ENCODE peak calls at places on chromosomes 5 and 9, in eight cellular contexts. One of them, this sample, is unnamed.

GRCh38 chr5:41649659-41650058 is 139.3 kb upstream of the PLCXD3 start:
- DNase-seq in neuronal stem cell: no peak
- DNase-seq in cardiac muscle cell: no peak
- DNase-seq in right atrium auricular region: no peak
- DNase-seq in tibial nerve: no peak
- DNase-seq in esophagus muscularis mucosa: no peak
- DNase-seq in transverse colon: no peak
- DNase-seq in SJCRH30: no peak
- DNase-seq in this sample: no peak

GRCh38 chr5:150576449-150576949 is 64.0 kb upstream of the SYNPO start:
- DNase-seq in transverse colon: no peak
- DNase-seq in cardiac muscle cell: no peak
- DNase-seq in neuronal stem cell: no peak
- DNase-seq in esophagus muscularis mucosa: no peak
- DNase-seq in SJCRH30: no peak
- DNase-seq in tibial nerve: no peak
- DNase-seq in right atrium auricular region: no peak
- DNase-seq in this sample: no peak

GRCh38 chr9:35164711-35165110 is 2.9 kb downstream of the UNC13B start:
- DNase-seq in neuronal stem cell: no peak
- DNase-seq in SJCRH30: no peak
- DNase-seq in cardiac muscle cell: no peak
- DNase-seq in tibial nerve: no peak
- DNase-seq in esophagus muscularis mucosa: no peak
- DNase-seq in transverse colon: no peak
- DNase-seq in right atrium auricular region: no peak
- DNase-seq in this sample: no peak

GRCh38 chr5:132005591-132005990 is 5.9 kb downstream of the ACSL6 start:
- DNase-seq in neuronal stem cell: no peak
- DNase-seq in cardiac muscle cell: no peak
- DNase-seq in SJCRH30: no peak
- DNase-seq in right atrium auricular region: no peak
- DNase-seq in tibial nerve: no peak
- DNase-seq in transverse colon: no peak
- DNase-seq in esophagus muscularis mucosa: no peak
- DNase-seq in this sample: no peak

GRCh38 chr5:54390015-54390414 is 65.5 kb upstream of the HSPB3 start:
- DNase-seq in cardiac muscle cell: no peak
- DNase-seq in esophagus muscularis mucosa: no peak
- DNase-seq in tibial nerve: peak; percentile 23
- DNase-seq in SJCRH30: peak; percentile 98
- DNase-seq in right atrium auricular region: no peak
- DNase-seq in neuronal stem cell: no peak
- DNase-seq in transverse colon: peak; percentile 14
- DNase-seq in this sample: no peak

GRCh38 chr5:103371046-103371603 is 112.6 kb downstream of the MACIR start:
- DNase-seq in tibial nerve: no peak
- DNase-seq in right atrium auricular region: no peak
- DNase-seq in SJCRH30: peak; percentile 51
- DNase-seq in cardiac muscle cell: peak; percentile 29
- DNase-seq in transverse colon: no peak
- DNase-seq in neuronal stem cell: no peak
- DNase-seq in esophagus muscularis mucosa: no peak
- DNase-seq in this sample: no peak

GRCh38 chr5:115423541-115423940 is 121.0 kb downstream of the FEM1C start:
- DNase-seq in neuronal stem cell: no peak
- DNase-seq in right atrium auricular region: peak; percentile 82
- DNase-seq in SJCRH30: peak; percentile 86
- DNase-seq in tibial nerve: peak; percentile 40
- DNase-seq in cardiac muscle cell: peak; percentile 22
- DNase-seq in transverse colon: peak; percentile 74
- DNase-seq in esophagus muscularis mucosa: no peak
- DNase-seq in this sample: peak; percentile 28

GRCh38 chr5:181160144-181160754 is 12.9 kb downstream of the OR2V2 start:
- DNase-seq in cardiac muscle cell: peak; percentile 12
- DNase-seq in SJCRH30: peak; percentile 77
- DNase-seq in neuronal stem cell: peak; percentile 61
- DNase-seq in tibial nerve: peak; percentile 29
- DNase-seq in right atrium auricular region: no peak
- DNase-seq in transverse colon: peak; percentile 53
- DNase-seq in esophagus muscularis mucosa: no peak
- DNase-seq in this sample: peak; percentile 78

GRCh38 chr5:80957031-80957761 is 3.0 kb upstream of the RASGRF2 start:
- DNase-seq in transverse colon: no peak
- DNase-seq in esophagus muscularis mucosa: no peak
- DNase-seq in cardiac muscle cell: no peak
- DNase-seq in tibial nerve: no peak
- DNase-seq in SJCRH30: peak; percentile 58
- DNase-seq in right atrium auricular region: no peak
- DNase-seq in neuronal stem cell: no peak
- DNase-seq in this sample: no peak

GRCh38 chr5:155529366-155529765 is 515.8 kb downstream of the KIF4B start:
- DNase-seq in neuronal stem cell: no peak
- DNase-seq in esophagus muscularis mucosa: no peak
- DNase-seq in SJCRH30: peak; percentile 12
- DNase-seq in transverse colon: no peak
- DNase-seq in cardiac muscle cell: no peak
- DNase-seq in tibial nerve: no peak
- DNase-seq in right atrium auricular region: no peak
- DNase-seq in this sample: no peak

GRCh38 chr5:135344351-135344750 is 54.7 kb downstream of the MACROH2A1 start:
- DNase-seq in transverse colon: no peak
- DNase-seq in tibial nerve: no peak
- DNase-seq in SJCRH30: no peak
- DNase-seq in neuronal stem cell: no peak
- DNase-seq in cardiac muscle cell: no peak
- DNase-seq in right atrium auricular region: no peak
- DNase-seq in esophagus muscularis mucosa: no peak
- DNase-seq in this sample: no peak

GRCh38 chr5:38556115-38556598 is 289 bp downstream of the LIFR start:
- DNase-seq in esophagus muscularis mucosa: no peak
- DNase-seq in cardiac muscle cell: no peak
- DNase-seq in transverse colon: no peak
- DNase-seq in neuronal stem cell: no peak
- DNase-seq in tibial nerve: no peak
- DNase-seq in right atrium auricular region: no peak
- DNase-seq in SJCRH30: no peak
- DNase-seq in this sample: no peak

GRCh38 chr5:121152411-121152810 is 688.3 kb downstream of the PRR16 start:
- DNase-seq in transverse colon: no peak
- DNase-seq in tibial nerve: no peak
- DNase-seq in esophagus muscularis mucosa: no peak
- DNase-seq in SJCRH30: no peak
- DNase-seq in right atrium auricular region: no peak
- DNase-seq in neuronal stem cell: no peak
- DNase-seq in cardiac muscle cell: no peak
- DNase-seq in this sample: no peak

GRCh38 chr5:163498886-163499285 is 6.5 kb upstream of the MAT2B start:
- DNase-seq in transverse colon: no peak
- DNase-seq in neuronal stem cell: no peak
- DNase-seq in esophagus muscularis mucosa: no peak
- DNase-seq in SJCRH30: no peak
- DNase-seq in right atrium auricular region: no peak
- DNase-seq in tibial nerve: no peak
- DNase-seq in cardiac muscle cell: no peak
- DNase-seq in this sample: no peak

GRCh38 chr5:143551765-143552164 is 148.3 kb upstream of the NR3C1 start:
- DNase-seq in right atrium auricular region: no peak
- DNase-seq in esophagus muscularis mucosa: no peak
- DNase-seq in SJCRH30: no peak
- DNase-seq in neuronal stem cell: no peak
- DNase-seq in cardiac muscle cell: no peak
- DNase-seq in tibial nerve: no peak
- DNase-seq in transverse colon: no peak
- DNase-seq in this sample: no peak

GRCh38 chr5:109962882-109963603 is 273.3 kb downstream of the MAN2A1 start:
- DNase-seq in transverse colon: no peak
- DNase-seq in cardiac muscle cell: no peak
- DNase-seq in esophagus muscularis mucosa: no peak
- DNase-seq in right atrium auricular region: no peak
- DNase-seq in neuronal stem cell: no peak
- DNase-seq in SJCRH30: no peak
- DNase-seq in tibial nerve: no peak
- DNase-seq in this sample: no peak

GRCh38 chr9:86061972-86062739 is 37.2 kb downstream of the GOLM1 start:
- DNase-seq in SJCRH30: no peak
- DNase-seq in tibial nerve: no peak
- DNase-seq in cardiac muscle cell: no peak
- DNase-seq in transverse colon: peak; percentile 56
- DNase-seq in neuronal stem cell: no peak
- DNase-seq in right atrium auricular region: no peak
- DNase-seq in esophagus muscularis mucosa: no peak
- DNase-seq in this sample: no peak

DNA sequence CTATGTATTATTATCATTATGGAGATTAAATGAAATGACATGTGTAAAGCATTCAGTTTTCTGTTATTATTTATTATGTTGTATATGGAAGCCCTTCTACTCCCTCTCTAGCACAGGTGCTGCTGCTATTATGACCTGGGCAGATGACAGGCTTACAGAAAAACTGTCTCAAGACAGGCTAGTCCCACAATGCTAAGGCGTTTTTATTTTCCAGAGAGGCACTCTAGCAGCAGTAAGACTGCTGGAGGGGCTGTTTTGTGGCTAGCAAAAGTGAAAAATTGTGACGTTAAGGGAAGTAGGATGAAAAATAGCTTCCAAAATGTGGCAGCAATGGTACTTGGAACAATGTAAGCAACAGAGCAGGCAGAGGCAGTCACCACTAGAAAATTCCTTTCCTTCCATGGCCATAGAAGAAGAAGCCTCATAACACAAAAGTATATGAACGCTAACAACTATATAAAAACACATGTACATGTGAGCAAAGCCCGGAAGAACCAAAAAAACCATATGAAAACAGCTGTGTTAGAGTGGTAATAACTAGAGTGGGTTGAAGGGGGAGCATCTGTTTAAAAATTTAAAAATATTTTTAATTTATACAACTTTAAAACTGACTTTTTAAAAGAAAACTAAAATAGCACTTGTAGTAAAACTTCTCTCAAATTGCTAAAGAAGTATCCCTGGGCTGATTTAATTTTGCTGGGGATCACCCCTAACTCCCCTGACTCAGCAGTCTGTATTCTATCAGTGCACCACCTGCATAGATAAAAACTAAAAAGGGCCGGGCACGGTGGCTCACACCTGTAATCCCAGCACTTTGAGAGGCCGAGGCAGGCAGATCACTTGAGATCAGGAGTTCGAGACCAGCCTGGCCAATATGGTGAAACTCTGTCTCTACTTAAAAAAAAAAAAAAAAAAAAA is 30.7 kb downstream of the CLINT1 start:
- DNase-seq in SJCRH30: no peak
- DNase-seq in cardiac muscle cell: peak; percentile 3
- DNase-seq in neuronal stem cell: no peak
- DNase-seq in right atrium auricular region: no peak
- DNase-seq in esophagus muscularis mucosa: no peak
- DNase-seq in transverse colon: no peak
- DNase-seq in tibial nerve: no peak
- DNase-seq in this sample: no peak
- H3K4me1 ChIP-seq in SJCRH30: peaks cover 7% of the 10 kb centered on the region
- H3K4me1 ChIP-seq in cardiac muscle cell: peaks cover 4% of the 10 kb centered on the region
- H3K4me1 ChIP-seq in neuronal stem cell: peaks cover 2% of the 10 kb centered on the region
- H3K4me1 ChIP-seq in right atrium auricular region: peaks cover 42% of the 10 kb centered on the region
- H3K4me1 ChIP-seq in esophagus muscularis mucosa: peaks cover 57% of the 10 kb centered on the region
- H3K4me1 ChIP-seq in transverse colon: peaks cover 54% of the 10 kb centered on the region
- H3K4me1 ChIP-seq in tibial nerve: no peaks in the 10 kb centered on the region
- H3K4me1 ChIP-seq in this sample: no peaks in the 10 kb centered on the region

DNA sequence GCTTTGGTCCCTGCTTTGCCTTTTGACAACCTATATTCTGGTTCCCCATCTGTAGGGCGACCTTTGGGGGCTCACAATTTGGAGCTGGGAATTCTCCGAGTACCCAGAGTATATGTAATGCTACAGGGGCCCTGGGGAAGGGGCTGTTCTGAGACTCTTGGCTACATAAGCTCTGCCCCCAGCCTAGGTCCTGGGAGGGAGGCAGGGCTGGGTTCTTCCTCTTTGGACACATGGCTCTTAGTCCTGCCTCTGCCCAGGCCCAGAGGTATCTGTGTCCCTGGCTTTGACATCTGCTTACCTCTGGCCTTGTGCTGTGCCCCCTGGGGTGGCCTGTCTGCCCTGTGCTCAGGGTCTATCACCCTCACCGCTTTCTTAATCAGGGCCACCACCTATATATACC is 181.6 kb downstream of the CACNA1B start:
- DNase-seq in transverse colon: no peak
- DNase-seq in tibial nerve: no peak
- DNase-seq in cardiac muscle cell: no peak
- DNase-seq in esophagus muscularis mucosa: no peak
- DNase-seq in SJCRH30: no peak
- DNase-seq in neuronal stem cell: no peak
- DNase-seq in right atrium auricular region: no peak
- DNase-seq in this sample: no peak
- H3K9me3 ChIP-seq in transverse colon: no peaks in the 10 kb centered on the region
- H3K9me3 ChIP-seq in tibial nerve: no peaks in the 10 kb centered on the region
- H3K9me3 ChIP-seq in cardiac muscle cell: no peaks in the 10 kb centered on the region
- H3K9me3 ChIP-seq in esophagus muscularis mucosa: no peaks in the 10 kb centered on the region
- H3K9me3 ChIP-seq in SJCRH30: peaks cover 4% of the 10 kb centered on the region
- H3K9me3 ChIP-seq in neuronal stem cell: peaks cover 23% of the 10 kb centered on the region
- H3K9me3 ChIP-seq in right atrium auricular region: no peaks in the 10 kb centered on the region
- H3K9me3 ChIP-seq in this sample: no peaks in the 10 kb centered on the region

DNA sequence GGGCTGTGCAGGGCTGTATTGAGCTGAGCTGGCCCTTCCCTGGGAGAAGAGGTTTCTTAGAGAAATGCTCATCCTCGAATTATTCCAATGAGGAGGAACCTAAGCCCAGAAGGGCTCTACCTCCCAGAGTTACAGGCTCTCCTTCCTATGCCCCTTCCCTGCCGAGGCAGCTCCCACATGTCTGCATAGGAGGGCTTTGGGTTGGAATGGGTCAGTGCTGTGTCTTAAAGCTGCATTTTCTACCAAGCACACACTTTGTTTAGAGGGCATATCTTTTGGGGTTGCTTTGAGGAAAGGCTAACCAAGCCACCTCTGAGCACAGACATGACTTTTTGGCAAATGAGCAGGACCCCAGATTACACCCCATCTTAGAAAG is 9.1 kb downstream of the NEK6 start:
- DNase-seq in tibial nerve: no peak
- DNase-seq in neuronal stem cell: no peak
- DNase-seq in transverse colon: no peak
- DNase-seq in esophagus muscularis mucosa: no peak
- DNase-seq in right atrium auricular region: no peak
- DNase-seq in cardiac muscle cell: no peak
- DNase-seq in SJCRH30: no peak
- DNase-seq in this sample: no peak
- H3K4me1 ChIP-seq in tibial nerve: no peaks in the 10 kb centered on the region
- H3K4me1 ChIP-seq in neuronal stem cell: peaks cover 53% of the 10 kb centered on the region
- H3K4me1 ChIP-seq in transverse colon: peaks cover 82% of the 10 kb centered on the region
- H3K4me1 ChIP-seq in esophagus muscularis mucosa: peaks cover 87% of the 10 kb centered on the region
- H3K4me1 ChIP-seq in right atrium auricular region: peaks cover 75% of the 10 kb centered on the region
- H3K4me1 ChIP-seq in cardiac muscle cell: no peaks in the 10 kb centered on the region
- H3K4me1 ChIP-seq in SJCRH30: peaks cover 50% of the 10 kb centered on the region
- H3K4me1 ChIP-seq in this sample: peaks cover 30% of the 10 kb centered on the region

DNA sequence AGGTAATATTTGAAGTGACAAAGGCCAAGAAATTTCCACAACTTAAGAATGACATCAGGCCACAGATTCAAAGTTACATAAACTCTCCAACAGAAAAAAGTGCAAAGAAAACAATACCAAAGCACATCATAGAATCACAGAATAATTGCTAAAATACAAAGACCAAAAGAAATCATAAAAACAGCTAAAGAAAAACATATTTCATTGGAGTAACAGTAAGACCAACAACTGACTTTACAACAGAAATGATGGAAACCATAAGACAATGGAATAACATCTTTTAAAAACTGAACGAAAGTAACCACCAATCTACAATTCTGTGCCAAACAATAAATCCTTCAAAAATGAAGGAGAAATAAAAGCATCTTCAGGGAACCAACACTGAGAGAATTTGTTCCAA is 38.3 kb downstream of the ZDHHC21 start:
- DNase-seq in right atrium auricular region: no peak
- DNase-seq in cardiac muscle cell: no peak
- DNase-seq in neuronal stem cell: no peak
- DNase-seq in esophagus muscularis mucosa: no peak
- DNase-seq in SJCRH30: peak; percentile 20
- DNase-seq in transverse colon: no peak
- DNase-seq in tibial nerve: no peak
- DNase-seq in this sample: no peak
- H3K9me3 ChIP-seq in right atrium auricular region: peaks cover 5% of the 10 kb centered on the region
- H3K9me3 ChIP-seq in cardiac muscle cell: no peaks in the 10 kb centered on the region
- H3K9me3 ChIP-seq in neuronal stem cell: no peaks in the 10 kb centered on the region
- H3K9me3 ChIP-seq in esophagus muscularis mucosa: peaks cover 11% of the 10 kb centered on the region
- H3K9me3 ChIP-seq in SJCRH30: no peaks in the 10 kb centered on the region
- H3K9me3 ChIP-seq in transverse colon: peaks cover 15% of the 10 kb centered on the region
- H3K9me3 ChIP-seq in tibial nerve: no peaks in the 10 kb centered on the region
- H3K9me3 ChIP-seq in this sample: peaks cover 13% of the 10 kb centered on the region